ENCODE peak calls at places on chromosomes 12 and 14, in nine cellular contexts. W, D, E, B, M, U, N, F and P are unnamed samples.
A peak's percentile ranks its signal among the peaks of the same experiment; 100 is the strongest.

GRCh38 chr14:24673059-24673458 is 39.1 kb upstream of the GZMB start:
- DNase-seq in W (no peak), D (no peak), B (no peak), M (no peak), N (no peak), U (no peak), E (no peak), F (no peak), P (no peak)

GRCh38 chr14:105144231-105144665 is 24.3 kb downstream of the JAG2 start:
- DNase-seq in M (no peak), W (no peak), B (no peak), E (no peak), D (no peak), F (no peak), N (no peak), U (no peak), P (no peak)

GRCh38 chr14:40697221-40697620 is 909.5 kb upstream of the LRFN5 start:
- DNase-seq in E (no peak), B (no peak), U (no peak), W (no peak), F (no peak), N (no peak), D (peak; percentile 35), M (no peak), P (no peak)

GRCh38 chr12:45913631-45914030 is 76.7 kb downstream of the SCAF11 start:
- DNase-seq in D (no peak), U (no peak), E (no peak), F (no peak), B (no peak), W (no peak), N (no peak), M (no peak), P (no peak)

GRCh38 chr12:117803013-117803412 is 165.8 kb downstream of the KSR2 start:
- DNase-seq in U (no peak), M (no peak), F (no peak), D (no peak), N (peak; percentile 51), E (no peak), W (peak; percentile 58), B (no peak), P (no peak)

GRCh38 chr12:72471806-72472205 is 199.6 kb downstream of the TRHDE start:
- DNase-seq in M (no peak), D (no peak), U (no peak), N (no peak), F (no peak), W (no peak), B (no peak), E (no peak), P (peak; percentile 19)

GRCh38 chr14:69247691-69248440 is 12.1 kb upstream of the GALNT16 start:
- DNase-seq in U (no peak), E (no peak), F (no peak), M (no peak), N (peak; percentile 57), W (no peak), B (no peak), D (no peak), P (no peak)

GRCh38 chr14:95549656-95550585 is 15.1 kb downstream of the GLRX5 start:
- DNase-seq in B (no peak), D (no peak), E (no peak), F (no peak), W (no peak), N (no peak), U (no peak), M (no peak), P (no peak)

GRCh38 chr12:85796001-85796400 is 40.2 kb downstream of the RASSF9 start:
- DNase-seq in D (no peak), M (no peak), E (no peak), U (no peak), B (no peak), W (no peak), F (no peak), N (no peak), P (no peak)

GRCh38 chr14:74720526-74720925 is 7.6 kb downstream of the FCF1 start:
- DNase-seq in D (no peak), M (no peak), N (no peak), U (no peak), B (no peak), E (no peak), F (no peak), W (no peak), P (no peak)

GRCh38 chr12:58950739-58951100 is 30.4 kb upstream of the LRIG3 start:
- DNase-seq in E (no peak), M (no peak), W (no peak), B (no peak), F (no peak), N (no peak), U (no peak), D (no peak), P (no peak)

GRCh38 chr12:57766464-57767311 is at the start of gene CYP27B1:
- DNase-seq in N (no peak), M (no peak), F (peak; percentile 78), U (no peak), B (no peak), W (peak; percentile 54), D (no peak), E (no peak), P (no peak)

GRCh38 chr12:53251477-53252348 is 16.4 kb upstream of the ESPL1 start:
- DNase-seq in W (peak; percentile 83), M (peak; percentile 79), F (peak; percentile 94), E (peak; percentile 92), N (peak; percentile 84), B (peak; percentile 68), D (peak; percentile 69), U (peak; percentile 53), P (peak; percentile 91)

GRCh38 chr12:56781726-56782125 is 18.6 kb downstream of the HSD17B6 start:
- DNase-seq in D (no peak), F (no peak), U (no peak), E (no peak), B (no peak), N (no peak), M (no peak), W (no peak), P (no peak)

GRCh38 chr12:107622005-107622404 is 63.6 kb upstream of the PWP1 start:
- DNase-seq in E (no peak), U (no peak), D (peak; percentile 13), W (peak; percentile 47), M (no peak), F (no peak), N (no peak), B (no peak), P (peak; percentile 51)

GRCh38 chr12:75979181-75979580 is 52.4 kb downstream of the PHLDA1 start:
- DNase-seq in D (peak; percentile 81), W (peak; percentile 64), U (no peak), E (no peak), M (no peak), N (no peak), F (no peak), B (peak; percentile 3), P (no peak)

GRCh38 chr14:22433059-22433458 is 156.0 kb downstream of the DAD1 start:
- DNase-seq in D (no peak), F (no peak), M (no peak), W (no peak), B (no peak), U (no peak), N (no peak), E (no peak), P (no peak)

GRCh38 chr14:73887704-73888459 is 1.2 kb downstream of the ZNF410 start:
- DNase-seq in F (no peak), E (no peak), U (no peak), W (no peak), B (no peak), N (no peak), D (no peak), M (no peak), P (no peak)

GRCh38 chr12:97637770-97638169 is 175.2 kb downstream of the RMST start:
- DNase-seq in E (no peak), B (no peak), M (no peak), N (no peak), D (no peak), F (no peak), U (no peak), W (no peak), P (no peak)

GRCh38 chr12:129532707-129533499 is 370.9 kb downstream of the TMEM132D start:
- DNase-seq in W (no peak), N (no peak), D (no peak), M (no peak), B (no peak), U (no peak), E (no peak), F (no peak), P (no peak)

GRCh38 chr14:105412768-105413541 is 6.7 kb upstream of the MTA1 start:
- DNase-seq in E (no peak), M (no peak), N (no peak), F (no peak), B (no peak), D (no peak), U (no peak), W (no peak), P (no peak)

GRCh38 chr14:92990456-92991430 is 67.8 kb downstream of the CHGA start:
- DNase-seq in N (no peak), W (no peak), D (no peak), U (no peak), M (no peak), B (no peak), E (no peak), F (no peak), P (no peak)

GRCh38 chr14:104318558-104319488 is 180.4 kb downstream of the KIF26A start:
- DNase-seq in U (peak; percentile 4), M (no peak), E (no peak), F (no peak), B (no peak), D (no peak), N (peak; percentile 37), W (no peak), P (no peak)

GRCh38 chr12:2673966-2674810 is 120.6 kb upstream of the FKBP4 start:
- DNase-seq in B (no peak), N (no peak), M (no peak), W (peak; percentile 24), D (no peak), E (no peak), F (no peak), U (no peak), P (no peak)

GRCh38 chr12:14219156-14219555 is 146.3 kb upstream of the ATF7IP start:
- DNase-seq in N (no peak), W (no peak), M (no peak), F (no peak), E (no peak), B (no peak), U (no peak), D (no peak), P (no peak)

GRCh38 chr12:113333111-113333750 is 1.7 kb downstream of the SLC8B1 start:
- DNase-seq in D (no peak), E (no peak), W (no peak), B (no peak), F (no peak), M (no peak), N (no peak), U (no peak), P (no peak)

GRCh38 chr12:106724934-106725333 is 49.5 kb upstream of the RIC8B start:
- DNase-seq in N (no peak), D (no peak), M (no peak), W (no peak), E (no peak), F (no peak), B (no peak), U (no peak), P (peak; percentile 30)